ENCODE peak calls at places on chromosomes 12 and 14, in nine cellular contexts. Q, J, P, T, S, F, H, I and W are unnamed samples.

GRCh38 chr14:52348796-52349195 is 34.7 kb downstream of the PTGER2 start:
- DNase-seq in T (no peak), S (no peak), J (no peak), I (no peak), H (no peak), P (no peak), Q (no peak), F (no peak), W (no peak)

GRCh38 chr12:77999074-77999715 is 168.5 kb downstream of the NAV3 start:
- DNase-seq in J (no peak), P (no peak), Q (no peak), H (peak), I (no peak), F (no peak), T (no peak), S (no peak), W (no peak)

GRCh38 chr12:122834921-122835692 is at the start of gene HIP1R:
- DNase-seq in P (peak), Q (peak), F (peak), I (peak), H (peak), T (peak), S (peak), J (peak), W (peak)

GRCh38 chr12:94149781-94150482 is 1.6 kb downstream of the PLXNC1 start:
- DNase-seq in Q (no peak), S (no peak), F (no peak), J (peak), I (peak), H (no peak), T (peak), P (no peak), W (no peak)

GRCh38 chr12:116532986-116533342 is 26.2 kb upstream of the MAP1LC3B2 start:
- DNase-seq in H (no peak), T (no peak), Q (no peak), J (no peak), F (no peak), P (no peak), S (no peak), I (no peak), W (no peak)

GRCh38 chr14:96821501-96821900 is 24.3 kb downstream of the VRK1 start:
- DNase-seq in Q (no peak), I (no peak), H (no peak), T (no peak), P (no peak), J (no peak), F (no peak), S (no peak), W (no peak)

GRCh38 chr12:29739279-29739991 is 44.3 kb downstream of the TMTC1 start:
- DNase-seq in J (no peak), Q (no peak), H (no peak), S (no peak), T (no peak), F (no peak), I (no peak), P (no peak), W (no peak)

GRCh38 chr14:63045234-63045611 is at the start of gene KCNH5:
- DNase-seq in P (peak), T (peak), J (no peak), Q (no peak), H (peak), F (no peak), S (peak), I (peak), W (no peak)

GRCh38 chr12:69475237-69475984 is 5.2 kb downstream of the FRS2 start:
- DNase-seq in S (peak), H (no peak), F (no peak), Q (no peak), P (no peak), J (no peak), I (no peak), T (no peak), W (no peak)

GRCh38 chr12:851343-851742 is 98.2 kb downstream of the RAD52 start:
- DNase-seq in P (no peak), Q (no peak), F (no peak), I (no peak), J (no peak), S (peak), T (no peak), H (no peak), W (no peak)

GRCh38 chr14:106831322-106831720 is 1304.9 kb downstream of the TMEM121 start:
- DNase-seq in H (no peak), S (no peak), J (peak), Q (no peak), T (no peak), I (peak), P (no peak), F (peak), W (no peak)

GRCh38 chr12:84793558-84794367 is 118.8 kb downstream of the SLC6A15 start:
- DNase-seq in J (no peak), T (no peak), S (no peak), F (no peak), H (no peak), Q (no peak), P (no peak), I (no peak), W (no peak)

GRCh38 chr14:88166616-88167015 is 156.5 kb downstream of the KCNK10 start:
- DNase-seq in P (no peak), Q (no peak), H (no peak), J (no peak), S (no peak), I (no peak), F (no peak), T (no peak), W (no peak)

DNA sequence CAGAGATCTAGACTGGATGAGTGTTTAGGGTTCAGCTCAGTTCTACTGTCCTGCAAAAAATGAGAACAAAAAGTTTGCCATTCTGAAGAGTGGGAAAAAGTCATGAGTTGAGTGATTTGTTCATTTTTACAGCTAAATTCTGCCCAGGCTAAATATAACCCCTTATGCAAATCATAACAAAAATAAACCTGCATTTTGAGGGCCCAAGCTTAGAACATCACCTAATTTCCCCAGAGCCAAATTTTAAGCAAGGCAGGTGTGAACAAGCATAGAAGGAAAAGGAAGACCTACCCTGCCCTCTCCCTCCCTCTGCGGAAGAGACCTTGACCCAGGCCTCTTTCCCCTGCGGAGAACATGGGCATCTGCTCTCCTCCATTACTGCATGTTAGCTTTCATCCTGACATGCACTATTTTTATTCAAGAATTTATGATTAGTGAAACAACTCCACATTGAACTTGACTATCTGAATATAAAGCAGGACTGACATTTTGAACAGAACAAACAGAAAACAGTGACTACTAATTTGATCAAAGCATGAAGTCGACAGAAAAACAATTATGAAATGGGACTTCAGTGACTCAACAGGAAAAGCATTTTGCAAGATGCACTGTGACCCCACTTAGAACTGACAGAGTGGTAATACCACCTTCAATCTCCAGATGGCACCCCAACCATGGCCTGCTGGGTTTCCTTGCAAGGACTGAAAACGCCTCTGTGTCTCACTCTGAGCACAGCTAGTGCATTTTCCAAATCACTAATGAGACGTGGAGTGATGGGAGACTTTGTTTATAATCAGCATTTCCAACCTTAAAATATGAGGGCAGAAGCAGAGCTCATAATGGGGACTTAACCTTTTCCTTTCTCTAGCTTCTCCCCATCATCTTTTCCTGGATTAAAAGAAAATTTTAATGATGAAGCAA is 30.9 kb upstream of the SELPLG start:
- DNase-seq in J (peak), T (peak), S (peak), Q (peak), P (peak), H (no peak), I (peak), F (peak), W (peak)
- TF ChIP-seq POLR2A in J (no peak), T (no peak), S (no peak), Q (no peak), P (peak), H (no peak), I (no peak), F (no peak), W (no peak)

GRCh38 chr14:31207746-31208545 is at the start of gene HECTD1:
- DNase-seq in T (peak), I (peak), H (peak), P (peak), F (no peak), S (peak), Q (peak), J (peak), W (peak)
- TF ChIP-seq POLR2A in T (no peak), I (peak), H (peak), P (peak), F (no peak), S (peak), Q (no peak), J (peak), W (peak)

GRCh38 chr12:79560165-79560889 is 130.4 kb downstream of the PAWR start:
- DNase-seq in S (no peak), P (no peak), I (no peak), F (no peak), T (peak), Q (no peak), J (no peak), H (no peak), W (no peak)
- TF ChIP-seq POLR2A in S (no peak), P (no peak), I (no peak), F (no peak), T (no peak), Q (no peak), J (no peak), H (no peak), W (no peak)

GRCh38 chr14:44745371-44745770 is 216.4 kb downstream of the KLHL28 start:
- DNase-seq in Q (no peak), J (no peak), T (no peak), I (no peak), P (no peak), S (no peak), H (no peak), F (no peak), W (no peak)
- TF ChIP-seq POLR2A in Q (no peak), J (no peak), T (no peak), I (no peak), P (no peak), S (no peak), H (no peak), F (no peak), W (no peak)

DNA sequence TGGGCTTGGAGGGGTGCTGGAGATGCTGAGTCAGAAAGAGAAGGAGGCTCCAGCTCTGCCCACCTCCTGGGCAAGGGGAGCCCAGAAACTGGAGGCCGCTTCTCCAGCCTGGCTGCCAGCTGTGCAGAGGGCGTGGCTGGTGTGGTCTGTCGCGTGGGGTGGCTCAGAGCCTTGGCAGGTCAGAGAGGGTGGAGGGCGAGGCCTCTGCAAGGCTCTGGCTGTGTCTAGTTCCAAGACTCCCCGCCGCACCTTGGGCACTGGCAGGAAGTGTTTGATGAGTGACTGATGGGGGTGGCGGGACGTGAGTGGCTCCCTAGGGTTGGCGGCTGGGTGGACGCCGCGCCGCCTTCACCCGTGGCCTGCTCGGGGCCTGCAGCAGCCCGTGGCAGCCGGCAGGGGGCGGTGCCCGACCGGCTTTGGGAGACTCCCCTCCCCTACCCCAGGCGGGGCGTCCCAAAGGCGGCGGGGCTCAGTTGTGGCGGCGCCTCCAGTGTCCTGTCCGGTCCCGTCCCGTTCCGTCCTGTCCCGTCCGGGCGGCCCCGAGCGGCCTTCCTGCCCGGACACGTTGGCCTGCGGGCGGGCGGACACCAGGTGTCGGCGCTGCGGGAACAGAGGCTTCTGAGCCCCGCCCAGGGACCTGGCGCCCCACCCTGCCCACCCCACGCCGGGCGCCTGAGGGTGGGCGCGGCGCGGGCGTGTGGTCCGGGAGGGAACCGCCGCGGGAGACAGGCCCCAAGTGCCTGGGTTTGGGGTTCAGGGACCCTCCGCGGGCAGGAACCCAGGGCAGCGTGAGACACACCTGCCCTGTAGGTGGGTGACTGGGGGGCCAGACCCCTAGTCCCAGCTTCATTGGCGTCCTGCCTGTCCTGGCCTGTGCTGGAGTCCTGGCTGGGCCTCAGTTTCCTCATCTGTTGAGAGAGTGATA is 39.7 kb downstream of the KRT80 start:
- DNase-seq in I (peak), F (peak), Q (peak), J (peak), S (peak), P (peak), T (peak), H (peak), W (no peak)
- TF ChIP-seq POLR2A in I (peak), F (no peak), Q (no peak), J (peak), S (no peak), P (no peak), T (no peak), H (no peak), W (no peak)

GRCh38 chr12:108477881-108478259 is 37.2 kb upstream of the FICD start:
- DNase-seq in I (no peak), T (no peak), F (no peak), H (no peak), J (no peak), P (no peak), S (no peak), Q (no peak), W (no peak)
- TF ChIP-seq POLR2A in I (no peak), T (no peak), F (no peak), H (no peak), J (no peak), P (no peak), S (no peak), Q (no peak), W (no peak)

GRCh38 chr14:24145700-24146621 is at the start of gene PSME2:
- DNase-seq in H (no peak), F (no peak), I (no peak), T (no peak), Q (no peak), J (no peak), S (peak), P (no peak), W (no peak)
- TF ChIP-seq POLR2A in H (peak), F (no peak), I (peak), T (no peak), Q (no peak), J (no peak), S (no peak), P (peak), W (peak)

GRCh38 chr14:58395815-58396626 is at the start of gene TOMM20L:
- DNase-seq in I (peak), P (peak), S (peak), T (peak), J (peak), H (peak), Q (peak), F (peak), W (peak)
- TF ChIP-seq POLR2A in I (peak), P (peak), S (peak), T (no peak), J (peak), H (no peak), Q (no peak), F (no peak), W (no peak)

DNA sequence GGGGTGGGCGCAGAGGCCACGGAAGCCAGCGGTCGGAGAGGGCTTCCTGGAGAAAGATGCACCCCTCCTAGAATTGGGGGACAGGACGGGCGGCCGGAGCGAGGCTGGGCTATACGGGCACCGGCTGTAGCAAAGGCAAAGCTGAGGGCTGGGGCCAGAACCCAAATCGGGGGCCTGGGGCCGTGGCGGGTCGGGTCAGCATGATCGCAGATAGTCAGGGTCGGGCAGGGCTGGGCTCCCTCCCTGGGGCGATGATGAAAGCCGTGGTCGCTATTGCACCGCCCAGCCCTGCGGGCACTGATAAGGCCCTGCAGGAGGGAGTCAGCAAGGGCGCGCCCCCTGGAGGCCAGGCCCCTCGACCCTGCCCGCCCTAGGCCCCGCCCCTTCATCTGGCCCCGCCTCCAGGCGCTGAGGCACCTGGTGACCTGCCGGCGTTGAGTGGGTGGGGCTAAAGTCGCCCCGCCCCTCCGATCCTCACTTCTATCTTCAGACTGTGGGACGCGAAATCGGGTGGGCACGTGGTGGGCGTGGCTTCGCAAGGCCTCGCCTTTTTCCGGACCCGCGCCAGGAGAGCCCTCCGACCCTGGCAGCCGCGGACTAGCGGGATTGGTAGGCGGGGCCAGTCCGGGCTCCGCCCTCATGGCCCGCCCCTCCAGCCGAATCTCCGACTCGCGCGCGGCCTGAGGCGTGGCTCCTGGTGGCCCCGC is 421 bp upstream of the SH2B3 start:
- DNase-seq in S (peak), J (peak), I (peak), Q (peak), P (peak), T (peak), F (peak), H (peak), W (peak)
- TF ChIP-seq POLR2A in S (no peak), J (peak), I (peak), Q (no peak), P (no peak), T (no peak), F (no peak), H (peak), W (no peak)